ENCODE peak calls at places on chromosomes 11 and 22, in eight cellular contexts. I is GM23338, K is GM12878, W is Panc1, O is breast epithelium, S is SK-N-SH, R is stomach, B is HCT116. Y is an unnamed sample.

GRCh38 chr11:114986365-114986764 is 308.0 kb downstream of the NXPE2 start:
- DNase-seq in I (no peak), O (no peak), R (no peak), K (no peak), W (no peak), B (no peak), S (no peak), Y (no peak)

GRCh38 chr11:1559103-1559951 is 12.7 kb downstream of the DUSP8 start:
- DNase-seq in W (peak; percentile 50), B (no peak), K (no peak), R (peak; percentile 94), S (peak; percentile 52), O (peak; percentile 92), I (peak; percentile 84), Y (peak; percentile 84)

GRCh38 chr11:33598426-33599069 is 102.1 kb downstream of the C11orf91 start:
- DNase-seq in K (no peak), R (no peak), B (no peak), W (no peak), O (no peak), S (peak; percentile 56), I (peak; percentile 72), Y (no peak)

GRCh38 chr11:86671386-86672006 is 920 bp downstream of the ME3 start:
- DNase-seq in I (peak; percentile 58), R (peak; percentile 56), O (peak; percentile 64), K (no peak), B (no peak), S (no peak), W (no peak), Y (peak; percentile 87)

GRCh38 chr11:117175104-117175503 is 3.4 kb upstream of the SIDT2 start:
- DNase-seq in O (no peak), S (no peak), B (no peak), R (peak; percentile 23), W (no peak), I (no peak), K (no peak), Y (no peak)

GRCh38 chr11:116984186-116984585 is 114.0 kb downstream of the SIK3 start:
- DNase-seq in B (no peak), W (no peak), I (no peak), O (no peak), S (no peak), R (no peak), K (no peak), Y (no peak)

GRCh38 chr11:15863411-15863810 is 492.9 kb downstream of the SOX6 start:
- DNase-seq in W (no peak), S (no peak), R (no peak), O (no peak), I (no peak), B (no peak), K (no peak), Y (no peak)

GRCh38 chr22:39133871-39134270 is 18.6 kb downstream of the CBX7 start:
- DNase-seq in B (no peak), K (no peak), R (no peak), I (no peak), W (no peak), O (no peak), S (no peak), Y (no peak)

GRCh38 chr22:33864723-33865130 is 55.5 kb downstream of the LARGE1 start:
- DNase-seq in W (no peak), K (no peak), R (no peak), O (no peak), I (no peak), S (no peak), B (no peak), Y (no peak)

DNA sequence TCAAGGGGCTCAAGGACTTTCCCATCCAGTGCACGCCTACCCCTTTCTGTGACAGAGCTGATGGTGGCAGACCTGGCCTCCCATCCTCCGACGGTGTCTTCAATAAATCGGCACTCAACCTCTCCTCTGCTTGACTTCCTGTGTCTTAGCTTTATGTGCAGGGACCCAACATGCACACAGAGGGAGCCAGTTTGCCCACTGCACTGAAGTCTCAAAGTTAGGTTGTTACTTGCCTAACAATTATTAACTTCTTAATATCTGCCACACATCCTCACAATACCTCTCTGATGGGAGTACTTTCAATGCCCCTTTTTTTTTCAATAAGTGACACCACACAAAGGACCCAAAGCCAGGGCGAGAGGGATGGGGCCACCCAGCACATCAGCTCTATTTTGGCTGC is 3.6 kb downstream of the IZUMO1R start:
- DNase-seq in R (no peak), W (no peak), O (no peak), B (no peak), K (no peak), S (no peak), I (no peak), Y (no peak)
- H3K27ac ChIP-seq in R (no peak overlapping the region), W (no peak overlapping the region), O (no peak overlapping the region), B (no peak overlapping the region), K (no peak overlapping the region), S (no peak overlapping the region), I (no peak overlapping the region), Y (no peak overlapping the region)

GRCh38 chr11:66419825-66420224 is 1.0 kb upstream of the NPAS4 start:
- DNase-seq in S (peak; percentile 89), B (no peak), O (no peak), W (no peak), K (no peak), I (peak; percentile 81), R (no peak), Y (no peak)
- TF ChIP-seq POLR2AphosphoS5 in S (no peak), B (no peak), O (no peak), W (no peak), K (no peak), I (no peak), R (no peak), Y (no peak)

DNA sequence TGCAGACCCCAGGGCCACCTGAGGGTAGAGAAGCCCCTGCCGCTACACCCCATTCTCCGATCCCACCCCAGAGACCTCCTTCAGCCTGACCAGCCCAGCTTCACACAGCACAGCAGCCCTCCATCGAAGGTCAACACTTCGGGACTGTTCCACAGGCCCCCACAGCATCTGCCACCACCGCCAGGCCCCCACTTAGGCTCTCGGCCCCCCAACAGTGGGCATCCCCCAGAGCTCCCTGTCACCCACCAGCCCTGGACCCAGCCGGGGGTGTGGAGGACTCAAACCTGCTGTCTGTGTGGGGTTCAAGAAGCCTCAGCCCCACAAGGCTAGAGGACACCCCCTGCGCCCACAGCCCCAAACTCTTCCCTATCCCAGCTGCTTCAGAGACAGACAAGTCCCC is 6.2 kb downstream of the SBF1 start:
- DNase-seq in R (no peak), B (no peak), K (no peak), I (no peak), O (no peak), S (no peak), W (no peak), Y (no peak)
- H3K27ac ChIP-seq in R (peak overlapping the region; percentile 66), B (no peak overlapping the region), K (peak overlapping the region; percentile 83), I (no peak overlapping the region), O (no peak overlapping the region), S (no peak overlapping the region), W (no peak overlapping the region), Y (no peak overlapping the region)

GRCh38 chr22:45456811-45457210 is 43.3 kb downstream of the RIBC2 start:
- DNase-seq in R (no peak), S (no peak), B (no peak), O (no peak), I (no peak), W (no peak), K (no peak), Y (no peak)

GRCh38 chr22:45462034-45462655 is 40.5 kb upstream of the FBLN1 start:
- DNase-seq in B (no peak), O (no peak), W (no peak), S (no peak), K (no peak), I (peak; percentile 76), R (no peak), Y (no peak)

GRCh38 chr22:45458532-45458931 is 44.2 kb upstream of the FBLN1 start:
- DNase-seq in R (no peak), K (no peak), O (no peak), I (no peak), S (no peak), W (no peak), B (no peak), Y (no peak)

GRCh38 chr22:45459235-45459634 is 43.4 kb upstream of the FBLN1 start:
- DNase-seq in S (no peak), B (no peak), O (no peak), R (no peak), K (no peak), W (no peak), I (no peak), Y (no peak)

GRCh38 chr22:45460288-45461109 is 42.2 kb upstream of the FBLN1 start:
- DNase-seq in K (no peak), R (no peak), B (no peak), I (no peak), S (peak; percentile 60), O (no peak), W (no peak), Y (no peak)
- TF ChIP-seq POLR2AphosphoS5 in K (no peak), R (peak; percentile 6), B (no peak), I (no peak), S (no peak), O (peak; percentile 44), W (no peak), Y (peak; percentile 21)

GRCh38 chr11:76666830-76667229 is 3.7 kb downstream of the LRRC32 start:
- DNase-seq in W (no peak), K (no peak), R (no peak), O (no peak), S (no peak), I (no peak), B (no peak), Y (no peak)
- H3K27ac ChIP-seq in W (no peak overlapping the region), K (no peak overlapping the region), R (peak overlapping the region; percentile 44), O (peak overlapping the region; percentile 68), S (no peak overlapping the region), I (no peak overlapping the region), B (no peak overlapping the region), Y (no peak overlapping the region)

GRCh38 chr11:64268028-64268686 is 16.3 kb downstream of the BAD start:
- DNase-seq in B (no peak), W (no peak), R (no peak), O (peak; percentile 56), S (no peak), K (no peak), I (no peak), Y (peak; percentile 31)

GRCh38 chr11:64265176-64266160 is 14.1 kb downstream of the PLCB3 start:
- DNase-seq in I (no peak), K (no peak), W (no peak), R (no peak), O (no peak), B (no peak), S (no peak), Y (no peak)

GRCh38 chr11:64264371-64264852 is 13.1 kb downstream of the PLCB3 start:
- DNase-seq in W (no peak), R (no peak), I (no peak), O (no peak), S (peak; percentile 83), B (no peak), K (no peak), Y (no peak)

GRCh38 chr11:64267207-64267945 is 16.0 kb downstream of the PLCB3 start:
- DNase-seq in K (no peak), S (no peak), B (no peak), R (no peak), I (no peak), O (peak; percentile 33), W (no peak), Y (no peak)

GRCh38 chr11:64266339-64266738 is 15.0 kb downstream of the PLCB3 start:
- DNase-seq in I (no peak), W (no peak), O (no peak), S (no peak), B (no peak), R (no peak), K (no peak), Y (no peak)
- TF ChIP-seq POLR2AphosphoS5 in I (no peak), W (no peak), O (no peak), S (no peak), B (no peak), R (no peak), K (no peak), Y (no peak)

Y was measured in prostate gland.